ENCODE peak calls at places on chromosomes 5 and 9, in four cellular contexts. One of them, this sample, is unnamed.

GRCh38 chr5:139232161-139232724 is 34.1 kb upstream of the SIL1 start:
- DNase-seq in stimulated activated CD4-positive, alpha-beta T cell treated with anti-CD3 and anti-CD28 coated beads, Interleukin-12 subunit alpha, Interleukin-12 subunit beta, amount 100 ng/mL, for 24 hours: no peak
- DNase-seq in GM04503: no peak
- DNase-seq in GDM1: no peak
- DNase-seq in this sample: peak

GRCh38 chr5:122142480-122142879 is 13.1 kb downstream of the ZNF474 start:
- DNase-seq in stimulated activated CD4-positive, alpha-beta T cell treated with anti-CD3 and anti-CD28 coated beads, Interleukin-12 subunit alpha, Interleukin-12 subunit beta, amount 100 ng/mL, for 24 hours: no peak
- DNase-seq in GDM1: no peak
- DNase-seq in GM04503: peak
- DNase-seq in this sample: no peak

GRCh38 chr5:93421987-93422391 is 159.0 kb downstream of the NR2F1-AS1 start:
- DNase-seq in stimulated activated CD4-positive, alpha-beta T cell treated with anti-CD3 and anti-CD28 coated beads, Interleukin-12 subunit alpha, Interleukin-12 subunit beta, amount 100 ng/mL, for 24 hours: no peak
- DNase-seq in GM04503: no peak
- DNase-seq in GDM1: no peak
- DNase-seq in this sample: no peak

GRCh38 chr5:160926428-160926827 is 74.4 kb upstream of the ATP10B start:
- DNase-seq in GM04503: no peak
- DNase-seq in stimulated activated CD4-positive, alpha-beta T cell treated with anti-CD3 and anti-CD28 coated beads, Interleukin-12 subunit alpha, Interleukin-12 subunit beta, amount 100 ng/mL, for 24 hours: no peak
- DNase-seq in GDM1: no peak
- DNase-seq in this sample: peak

GRCh38 chr5:153594785-153595184 is 104.3 kb downstream of the GRIA1 start:
- DNase-seq in GM04503: no peak
- DNase-seq in GDM1: no peak
- DNase-seq in stimulated activated CD4-positive, alpha-beta T cell treated with anti-CD3 and anti-CD28 coated beads, Interleukin-12 subunit alpha, Interleukin-12 subunit beta, amount 100 ng/mL, for 24 hours: no peak
- DNase-seq in this sample: no peak

GRCh38 chr5:172745836-172746235 is 25.2 kb downstream of the DUSP1 start:
- DNase-seq in GDM1: no peak
- DNase-seq in GM04503: no peak
- DNase-seq in stimulated activated CD4-positive, alpha-beta T cell treated with anti-CD3 and anti-CD28 coated beads, Interleukin-12 subunit alpha, Interleukin-12 subunit beta, amount 100 ng/mL, for 24 hours: no peak
- DNase-seq in this sample: no peak

GRCh38 chr9:121612511-121612998 is 38.9 kb upstream of the DAB2IP start:
- DNase-seq in stimulated activated CD4-positive, alpha-beta T cell treated with anti-CD3 and anti-CD28 coated beads, Interleukin-12 subunit alpha, Interleukin-12 subunit beta, amount 100 ng/mL, for 24 hours: no peak
- DNase-seq in GM04503: no peak
- DNase-seq in GDM1: no peak
- DNase-seq in this sample: peak

GRCh38 chr9:137301086-137301947 is 754 bp downstream of the NRARP start:
- DNase-seq in GM04503: no peak
- DNase-seq in GDM1: peak
- DNase-seq in stimulated activated CD4-positive, alpha-beta T cell treated with anti-CD3 and anti-CD28 coated beads, Interleukin-12 subunit alpha, Interleukin-12 subunit beta, amount 100 ng/mL, for 24 hours: no peak
- DNase-seq in this sample: peak

GRCh38 chr5:133467712-133468463 is 144.5 kb downstream of the FSTL4 start:
- DNase-seq in GM04503: no peak
- DNase-seq in GDM1: no peak
- DNase-seq in stimulated activated CD4-positive, alpha-beta T cell treated with anti-CD3 and anti-CD28 coated beads, Interleukin-12 subunit alpha, Interleukin-12 subunit beta, amount 100 ng/mL, for 24 hours: no peak
- DNase-seq in this sample: no peak

GRCh38 chr5:163401271-163401670 is 36.1 kb upstream of the CCNG1 start:
- DNase-seq in GDM1: peak
- DNase-seq in stimulated activated CD4-positive, alpha-beta T cell treated with anti-CD3 and anti-CD28 coated beads, Interleukin-12 subunit alpha, Interleukin-12 subunit beta, amount 100 ng/mL, for 24 hours: no peak
- DNase-seq in GM04503: no peak
- DNase-seq in this sample: no peak

GRCh38 chr5:146151970-146152369 is 30.5 kb downstream of the LARS1 start:
- DNase-seq in GDM1: no peak
- DNase-seq in GM04503: no peak
- DNase-seq in stimulated activated CD4-positive, alpha-beta T cell treated with anti-CD3 and anti-CD28 coated beads, Interleukin-12 subunit alpha, Interleukin-12 subunit beta, amount 100 ng/mL, for 24 hours: no peak
- DNase-seq in this sample: no peak

GRCh38 chr9:111483419-111483861 is 743 bp downstream of the ECPAS start:
- DNase-seq in GM04503: no peak
- DNase-seq in GDM1: peak
- DNase-seq in stimulated activated CD4-positive, alpha-beta T cell treated with anti-CD3 and anti-CD28 coated beads, Interleukin-12 subunit alpha, Interleukin-12 subunit beta, amount 100 ng/mL, for 24 hours: peak
- DNase-seq in this sample: no peak

GRCh38 chr5:126984632-126985031 is 45.7 kb downstream of the MARCHF3 start:
- DNase-seq in GM04503: no peak
- DNase-seq in GDM1: no peak
- DNase-seq in stimulated activated CD4-positive, alpha-beta T cell treated with anti-CD3 and anti-CD28 coated beads, Interleukin-12 subunit alpha, Interleukin-12 subunit beta, amount 100 ng/mL, for 24 hours: no peak
- DNase-seq in this sample: no peak

GRCh38 chr5:143364061-143364460 is 39.4 kb downstream of the NR3C1 start:
- DNase-seq in GDM1: no peak
- DNase-seq in stimulated activated CD4-positive, alpha-beta T cell treated with anti-CD3 and anti-CD28 coated beads, Interleukin-12 subunit alpha, Interleukin-12 subunit beta, amount 100 ng/mL, for 24 hours: no peak
- DNase-seq in GM04503: no peak
- DNase-seq in this sample: no peak

GRCh38 chr5:78546597-78546996 is 102.0 kb downstream of the LHFPL2 start:
- DNase-seq in GDM1: no peak
- DNase-seq in GM04503: no peak
- DNase-seq in stimulated activated CD4-positive, alpha-beta T cell treated with anti-CD3 and anti-CD28 coated beads, Interleukin-12 subunit alpha, Interleukin-12 subunit beta, amount 100 ng/mL, for 24 hours: no peak
- DNase-seq in this sample: no peak

GRCh38 chr9:114327749-114328148 is 1.9 kb upstream of the ORM2 start:
- DNase-seq in GM04503: no peak
- DNase-seq in stimulated activated CD4-positive, alpha-beta T cell treated with anti-CD3 and anti-CD28 coated beads, Interleukin-12 subunit alpha, Interleukin-12 subunit beta, amount 100 ng/mL, for 24 hours: no peak
- DNase-seq in GDM1: no peak
- DNase-seq in this sample: no peak

GRCh38 chr9:34079181-34079580 is 30.5 kb upstream of the UBAP2 start:
- DNase-seq in GM04503: no peak
- DNase-seq in stimulated activated CD4-positive, alpha-beta T cell treated with anti-CD3 and anti-CD28 coated beads, Interleukin-12 subunit alpha, Interleukin-12 subunit beta, amount 100 ng/mL, for 24 hours: no peak
- DNase-seq in GDM1: no peak
- DNase-seq in this sample: no peak

This sample was measured in KBM-7.